ENCODE peak calls at places on chromosomes 12 and 14, in ten cellular contexts. Q, U, R, H, Y, F, X, M, V and P are unnamed samples.

GRCh38 chr14:98184467-98184866 is 1087.5 kb downstream of the BCL11B start:
- DNase-seq in Y (no peak), M (no peak), H (no peak), Q (no peak), V (no peak), X (no peak), U (no peak), F (no peak), R (no peak), P (no peak)

GRCh38 chr12:90858261-90858660 is 96.7 kb downstream of the CCER1 start:
- DNase-seq in X (no peak), F (no peak), U (peak), R (no peak), Q (no peak), M (no peak), Y (no peak), V (peak), H (no peak), P (no peak)

GRCh38 chr12:75542942-75543341 is 31.5 kb upstream of the KRR1 start:
- DNase-seq in Q (no peak), V (no peak), U (no peak), F (no peak), X (no peak), Y (no peak), R (no peak), M (no peak), H (no peak), P (no peak)

GRCh38 chr14:21091784-21092146 is 6.7 kb downstream of the ZNF219 start:
- DNase-seq in M (no peak), Y (no peak), Q (no peak), H (no peak), R (no peak), X (no peak), U (no peak), V (no peak), F (no peak), P (no peak)

GRCh38 chr12:64840949-64841717 is 16.7 kb downstream of the TBC1D30 start:
- DNase-seq in F (no peak), X (no peak), U (peak), Y (no peak), M (no peak), R (no peak), H (no peak), Q (no peak), V (peak), P (no peak)

GRCh38 chr14:92645841-92646478 is 102.5 kb downstream of the LGMN start:
- DNase-seq in V (peak), Q (no peak), H (no peak), U (no peak), M (peak), X (no peak), R (no peak), F (no peak), Y (no peak), P (no peak)

GRCh38 chr12:57620936-57621496 is 9.8 kb downstream of the ARHGEF25 start:
- DNase-seq in Y (no peak), H (no peak), V (no peak), F (no peak), U (no peak), Q (no peak), R (no peak), M (no peak), X (no peak), P (no peak)

GRCh38 chr12:124231980-124232653 is 62.8 kb upstream of the RFLNA start:
- DNase-seq in M (no peak), U (no peak), H (no peak), R (no peak), Y (peak), F (no peak), V (no peak), X (no peak), Q (no peak), P (no peak)

GRCh38 chr12:109459247-109459646 is 17.9 kb downstream of the KCTD10 start:
- DNase-seq in Q (no peak), U (no peak), Y (no peak), V (no peak), R (no peak), F (no peak), X (no peak), M (peak), H (no peak), P (no peak)

GRCh38 chr12:108645686-108646596 is 12.2 kb upstream of the SELPLG start:
- DNase-seq in R (no peak), V (no peak), X (no peak), M (no peak), H (no peak), Q (no peak), Y (no peak), U (no peak), F (no peak), P (no peak)

GRCh38 chr14:95291859-95292542 is 27.7 kb downstream of the CLMN start:
- DNase-seq in Q (peak), U (peak), Y (no peak), M (no peak), V (peak), X (peak), F (peak), R (peak), H (no peak), P (peak)

GRCh38 chr12:49974231-49974675 is 1.5 kb downstream of the AQP6 start:
- DNase-seq in Y (peak), R (no peak), X (peak), U (peak), V (peak), M (peak), F (peak), H (peak), Q (no peak), P (no peak)

GRCh38 chr14:56635041-56635440 is 55.4 kb downstream of the TMEM260 start:
- DNase-seq in Q (no peak), F (no peak), H (no peak), R (no peak), V (no peak), Y (no peak), U (no peak), X (no peak), M (no peak), P (no peak)

GRCh38 chr12:75560167-75560566 is 48.8 kb upstream of the KRR1 start:
- DNase-seq in U (no peak), F (no peak), M (no peak), Y (no peak), Q (no peak), V (peak), H (peak), X (no peak), R (peak), P (no peak)

GRCh38 chr12:6774557-6775062 is 2.3 kb downstream of the LAG3 start:
- DNase-seq in Y (no peak), H (no peak), U (no peak), M (no peak), X (no peak), V (no peak), Q (no peak), F (no peak), R (no peak), P (no peak)

GRCh38 chr12:68319988-68320623 is 12.1 kb downstream of the MDM1 start:
- DNase-seq in F (no peak), R (no peak), X (peak), Q (no peak), V (no peak), Y (no peak), U (no peak), M (peak), H (no peak), P (no peak)

GRCh38 chr14:35881280-35881679 is 55.1 kb downstream of the BRMS1L start:
- DNase-seq in M (no peak), Y (no peak), H (no peak), U (no peak), Q (no peak), X (no peak), R (no peak), F (no peak), V (no peak), P (no peak)

GRCh38 chr12:94873368-94874085 is 130.0 kb downstream of the NDUFA12 start:
- DNase-seq in M (no peak), F (no peak), R (no peak), X (peak), Q (no peak), U (no peak), Y (no peak), V (no peak), H (peak), P (no peak)

GRCh38 chr12:112807452-112807851 is 15.9 kb downstream of the RPH3A start:
- DNase-seq in R (no peak), U (no peak), F (no peak), M (no peak), Q (no peak), Y (no peak), H (no peak), V (peak), X (no peak), P (no peak)

GRCh38 chr14:89455412-89455811 is 38.4 kb upstream of the FOXN3 start:
- DNase-seq in H (no peak), X (no peak), Y (no peak), M (no peak), R (no peak), U (peak), V (no peak), Q (no peak), F (no peak), P (no peak)

GRCh38 chr14:66174453-66174891 is 311.7 kb upstream of the CCDC196 start:
- DNase-seq in Q (no peak), M (no peak), X (no peak), H (peak), Y (no peak), F (no peak), V (no peak), U (no peak), R (no peak), P (no peak)

GRCh38 chr14:25006961-25007795 is 42.8 kb downstream of the STXBP6 start:
- DNase-seq in X (no peak), Q (peak), V (peak), R (no peak), M (peak), Y (no peak), U (peak), F (no peak), H (peak), P (peak)

GRCh38 chr14:23056956-23057756 is at the start of gene CDH24:
- DNase-seq in V (peak), X (peak), U (peak), F (peak), H (peak), M (no peak), Y (peak), Q (no peak), R (peak), P (no peak)

GRCh38 chr12:3365416-3366385 is 125.3 kb upstream of the PRMT8 start:
- DNase-seq in Q (no peak), Y (no peak), V (peak), R (no peak), H (peak), F (no peak), U (peak), M (no peak), X (peak), P (no peak)

GRCh38 chr12:81596558-81596957 is 162.6 kb downstream of the PPFIA2 start:
- DNase-seq in M (no peak), H (no peak), U (no peak), X (no peak), Q (no peak), Y (no peak), R (no peak), F (no peak), V (no peak), P (no peak)

GRCh38 chr14:93950948-93951668 is 24.0 kb downstream of the FAM181A start:
- DNase-seq in Q (no peak), U (no peak), X (no peak), V (no peak), M (no peak), Y (no peak), F (no peak), R (no peak), H (no peak), P (no peak)

GRCh38 chr14:103696466-103697071 is 18.7 kb downstream of the XRCC3 start:
- DNase-seq in H (no peak), R (no peak), V (no peak), F (no peak), Q (no peak), M (peak), U (no peak), X (peak), Y (no peak), P (no peak)

GRCh38 chr14:92692822-92693226 is 55.6 kb downstream of the LGMN start:
- DNase-seq in F (peak), Q (no peak), H (no peak), R (no peak), V (peak), M (no peak), X (peak), Y (peak), U (peak), P (no peak)

GRCh38 chr14:31660191-31660590 is 99.0 kb downstream of the NUBPL start:
- DNase-seq in M (no peak), U (no peak), Q (no peak), H (no peak), R (peak), V (no peak), F (no peak), X (no peak), Y (no peak), P (no peak)

GRCh38 chr12:126784328-126784921 is 1482.5 kb upstream of the TMEM132C start:
- DNase-seq in Q (no peak), M (no peak), Y (no peak), V (peak), R (peak), U (peak), X (no peak), H (peak), F (no peak), P (no peak)

GRCh38 chr12:14384783-14385638 is 19.5 kb downstream of the ATF7IP start:
- DNase-seq in M (peak), X (no peak), U (peak), V (peak), R (peak), F (peak), Q (peak), Y (peak), H (peak), P (no peak)

GRCh38 chr14:39322807-39323206 is 89.1 kb downstream of the MIA2 start:
- DNase-seq in U (no peak), V (no peak), R (no peak), Q (no peak), F (no peak), Y (no peak), M (no peak), H (no peak), X (no peak), P (no peak)

GRCh38 chr12:39975374-39975918 is 130.4 kb downstream of the SLC2A13 start:
- DNase-seq in Q (no peak), F (no peak), X (no peak), U (no peak), V (peak), H (no peak), R (no peak), M (no peak), Y (no peak), P (no peak)

GRCh38 chr14:79852975-79853374 is 358.3 kb downstream of the DIO2 start:
- DNase-seq in X (no peak), R (no peak), M (no peak), Y (no peak), F (no peak), H (no peak), V (no peak), U (no peak), Q (no peak), P (no peak)

GRCh38 chr12:116598341-116599284 is 39.4 kb downstream of the MAP1LC3B2 start:
- DNase-seq in U (peak), V (peak), Q (no peak), H (peak), Y (no peak), M (no peak), X (peak), R (no peak), F (no peak), P (no peak)
- H3K27ac ChIP-seq in U (peak), V (peak), Q (no peak), H (peak), Y (no peak), M (peak), X (peak), R (no peak), F (peak), P (no peak)

DNA sequence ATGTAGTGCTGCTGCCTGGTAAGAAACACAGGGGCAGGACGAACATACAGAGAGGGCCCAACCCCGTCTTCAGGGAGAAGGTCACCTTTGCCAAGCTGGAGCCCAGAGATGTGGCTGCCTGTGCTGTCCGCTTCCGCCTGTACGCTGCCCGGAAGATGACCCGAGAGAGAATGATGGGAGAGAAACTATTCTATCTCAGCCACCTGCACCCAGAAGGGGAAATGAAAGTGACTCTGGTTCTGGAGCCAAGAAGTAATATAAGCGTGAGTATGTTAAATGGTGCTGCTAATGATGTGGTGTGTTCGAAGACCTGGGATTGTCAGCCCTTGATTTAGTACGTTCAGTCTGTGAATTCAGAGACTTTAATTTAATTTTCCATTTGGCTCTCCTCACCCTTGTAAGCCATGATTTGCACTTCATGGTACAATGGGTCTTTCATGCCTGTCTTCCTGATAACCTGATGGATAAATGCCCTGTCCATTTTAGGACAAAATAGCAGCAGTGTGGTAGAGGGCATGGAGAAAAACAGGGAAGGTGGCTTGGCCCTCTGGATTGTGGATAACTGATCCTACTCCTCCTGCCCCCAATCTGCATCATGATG is 318.9 kb downstream of the SNAPC1 start:
- DNase-seq in U (no peak), H (no peak), V (no peak), R (peak), Y (no peak), F (no peak), X (no peak), Q (no peak), M (no peak), P (no peak)
- H3K27ac ChIP-seq in U (no peak), H (no peak), V (no peak), R (peak), Y (no peak), F (no peak), X (no peak), Q (no peak), M (no peak), P (no peak)

GRCh38 chr14:50045039-50045711 is 71.2 kb downstream of the VCPKMT start:
- DNase-seq in V (peak), R (no peak), H (no peak), U (peak), F (peak), M (peak), Y (peak), X (peak), Q (no peak), P (peak)
- H3K27ac ChIP-seq in V (peak), R (no peak), H (no peak), U (peak), F (peak), M (peak), Y (peak), X (peak), Q (no peak), P (peak)

GRCh38 chr12:12979151-12979550 is 20.9 kb downstream of the HEBP1 start:
- DNase-seq in V (no peak), Y (no peak), F (no peak), Q (no peak), U (no peak), H (no peak), R (no peak), X (no peak), M (no peak), P (no peak)
- H3K27ac ChIP-seq in V (peak), Y (peak), F (peak), Q (no peak), U (no peak), H (no peak), R (no peak), X (no peak), M (peak), P (peak)

GRCh38 chr14:53861781-53862180 is 94.8 kb downstream of the BMP4 start:
- DNase-seq in Q (no peak), U (no peak), M (no peak), Y (no peak), H (no peak), X (no peak), F (no peak), V (no peak), R (no peak), P (no peak)

GRCh38 chr14:53855574-53855973 is 101.1 kb downstream of the BMP4 start:
- DNase-seq in R (no peak), V (peak), U (no peak), X (no peak), Y (no peak), F (no peak), M (no peak), H (no peak), Q (no peak), P (no peak)

GRCh38 chr14:53858344-53858682 is 98.3 kb downstream of the BMP4 start:
- DNase-seq in U (no peak), V (no peak), M (no peak), R (no peak), H (no peak), F (no peak), Q (no peak), Y (no peak), X (no peak), P (no peak)

GRCh38 chr14:53855127-53855526 is 101.5 kb downstream of the BMP4 start:
- DNase-seq in Y (no peak), V (peak), M (no peak), H (no peak), F (no peak), Q (no peak), X (no peak), U (no peak), R (no peak), P (no peak)

GRCh38 chr14:53857625-53858343 is 98.8 kb downstream of the BMP4 start:
- DNase-seq in R (no peak), X (no peak), F (no peak), U (no peak), Y (no peak), H (no peak), M (no peak), V (no peak), Q (no peak), P (no peak)
- H3K27ac ChIP-seq in R (no peak), X (no peak), F (no peak), U (peak), Y (no peak), H (no peak), M (no peak), V (no peak), Q (no peak), P (no peak)

GRCh38 chr12:32140867-32141266 is 34.2 kb downstream of the BICD1 start:
- DNase-seq in R (no peak), M (no peak), F (no peak), H (no peak), X (no peak), Y (no peak), Q (no peak), V (no peak), U (no peak), P (no peak)
- H3K27ac ChIP-seq in R (no peak), M (no peak), F (no peak), H (no peak), X (peak), Y (no peak), Q (no peak), V (no peak), U (no peak), P (no peak)